ENCODE peak calls at places on chromosome 5, in eight cellular contexts. I is heart left ventricle; J is aorta; X is effector memory CD4-positive, alpha-beta T cell; V is esophagus squamous epithelium; Q is IMR-90; C is upper lobe of right lung; W is CD8-positive, alpha-beta T cell. R is an unnamed sample.

GRCh38 chr5:104941030-104941645 is 1378.5 kb upstream of the NUDT12 start:
- DNase-seq in I (no peak), J (no peak), X (no peak), V (no peak), Q (no peak), C (no peak), W (no peak), R (no peak)

GRCh38 chr5:127442085-127442484 is 75.4 kb upstream of the PRRC1 start:
- DNase-seq in I (no peak), J (no peak), X (no peak), V (no peak), Q (peak; percentile 2), C (no peak), W (no peak), R (no peak)

GRCh38 chr5:56659991-56660390 is 155.4 kb upstream of the MAP3K1 start:
- DNase-seq in I (no peak), J (no peak), X (no peak), V (no peak), Q (no peak), C (no peak), W (no peak), R (no peak)

GRCh38 chr5:5304361-5305035 is 118.0 kb upstream of the ICE1 start:
- DNase-seq in I (no peak), J (no peak), X (no peak), V (no peak), Q (no peak), C (no peak), W (no peak), R (no peak)

GRCh38 chr5:16879650-16880049 is 56.4 kb downstream of the MYO10 start:
- DNase-seq in I (no peak), J (no peak), X (no peak), V (no peak), Q (no peak), C (no peak), W (no peak), R (no peak)

GRCh38 chr5:61362796-61363364 is 30.8 kb downstream of the ZSWIM6 start:
- DNase-seq in I (no peak), J (no peak), X (no peak), V (no peak), Q (peak; percentile 40), C (no peak), W (no peak), R (no peak)

GRCh38 chr5:150502106-150502505 is 5.8 kb upstream of the NDST1 start:
- DNase-seq in I (no peak), J (no peak), X (no peak), V (no peak), Q (peak; percentile 49), C (no peak), W (no peak), R (no peak)

GRCh38 chr5:98977723-98978122 is 48.9 kb upstream of the CHD1 start:
- DNase-seq in I (no peak), J (no peak), X (no peak), V (no peak), Q (no peak), C (no peak), W (no peak), R (peak; percentile 60)

GRCh38 chr5:147851578-147851977 is 20.1 kb upstream of the SPINK1 start:
- DNase-seq in I (no peak), J (no peak), X (no peak), V (no peak), Q (no peak), C (no peak), W (no peak), R (no peak)

GRCh38 chr5:74851684-74852353 is 14.4 kb downstream of the FAM169A start:
- DNase-seq in I (no peak), J (no peak), X (no peak), V (no peak), Q (peak; percentile 28), C (no peak), W (no peak), R (no peak)

GRCh38 chr5:94788527-94788926 is 170.1 kb downstream of the SLF1 start:
- DNase-seq in I (no peak), J (no peak), X (no peak), V (no peak), Q (no peak), C (no peak), W (no peak), R (no peak)

GRCh38 chr5:136686192-136686872 is 321.0 kb upstream of the TRPC7 start:
- DNase-seq in I (no peak), J (no peak), X (no peak), V (no peak), Q (peak; percentile 26), C (no peak), W (no peak), R (peak; percentile 14)

GRCh38 chr5:18792145-18792544 is 1157.9 kb downstream of the TAF11L14 start:
- DNase-seq in I (no peak), J (no peak), X (no peak), V (no peak), Q (no peak), C (no peak), W (no peak), R (no peak)

GRCh38 chr5:54103871-54104270 is 206.5 kb downstream of the ARL15 start:
- DNase-seq in I (no peak), J (no peak), X (no peak), V (no peak), Q (no peak), C (no peak), W (no peak), R (no peak)
- H3K9me3 ChIP-seq in I (no peaks in the 10 kb centered on the region), J (no peaks in the 10 kb centered on the region), X (no peaks in the 10 kb centered on the region), V (no peaks in the 10 kb centered on the region), Q (no peaks in the 10 kb centered on the region), C (no peaks in the 10 kb centered on the region), W (no peaks in the 10 kb centered on the region), R (no peaks in the 10 kb centered on the region)

GRCh38 chr5:119359737-119360413 is 4.1 kb downstream of the TNFAIP8 start:
- DNase-seq in I (no peak), J (no peak), X (no peak), V (no peak), Q (no peak), C (no peak), W (no peak), R (no peak)
- H3K4me3 ChIP-seq in I (no peak overlapping the region), J (no peak overlapping the region), X (peak overlapping the region; percentile 13), V (no peak overlapping the region), Q (no peak overlapping the region), C (no peak overlapping the region), W (no peak overlapping the region), R (no peak overlapping the region)

GRCh38 chr5:38541174-38541724 is 15.2 kb downstream of the LIFR start:
- DNase-seq in I (no peak), J (no peak), X (no peak), V (no peak), Q (peak; percentile 24), C (no peak), W (no peak), R (no peak)

GRCh38 chr5:38543074-38543473 is 13.4 kb downstream of the LIFR start:
- DNase-seq in I (no peak), J (no peak), X (no peak), V (no peak), Q (no peak), C (no peak), W (no peak), R (no peak)

GRCh38 chr5:38537502-38537901 is 18.9 kb downstream of the LIFR start:
- DNase-seq in I (no peak), J (no peak), X (no peak), V (no peak), Q (no peak), C (no peak), W (no peak), R (no peak)

GRCh38 chr5:38538161-38538560 is 18.3 kb downstream of the LIFR start:
- DNase-seq in I (no peak), J (no peak), X (no peak), V (no peak), Q (no peak), C (no peak), W (no peak), R (no peak)

DNA sequence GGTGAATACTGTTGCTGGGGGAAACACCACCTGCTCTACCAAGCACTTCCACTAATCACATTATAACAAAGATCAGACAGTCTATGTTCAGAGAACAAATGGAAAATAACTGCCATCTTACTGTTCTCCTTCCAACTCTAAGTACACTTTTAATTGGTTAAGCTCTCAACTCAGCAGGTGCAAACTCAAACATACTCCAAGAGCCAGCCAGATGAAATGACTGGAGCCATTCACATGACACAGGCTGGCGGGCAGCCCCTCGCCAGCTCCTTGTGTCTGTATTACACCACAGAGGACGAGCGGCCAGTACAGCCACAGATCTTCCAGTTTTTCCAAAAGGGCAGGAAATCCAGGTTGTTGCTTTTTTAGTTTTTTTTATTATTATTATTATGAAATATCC is 16.1 kb downstream of the LIFR start:
- DNase-seq in I (peak; percentile 49), J (peak; percentile 55), X (no peak), V (no peak), Q (no peak), C (peak; percentile 77), W (no peak), R (peak; percentile 91)
- H3K9me3 ChIP-seq in I (no peaks in the 10 kb centered on the region), J (no peaks in the 10 kb centered on the region), X (no peaks in the 10 kb centered on the region), V (no peaks in the 10 kb centered on the region), Q (no peaks in the 10 kb centered on the region), C (no peaks in the 10 kb centered on the region), W (no peaks in the 10 kb centered on the region), R (no peaks in the 10 kb centered on the region)

GRCh38 chr5:3120013-3120412 is 368.5 kb upstream of the IRX2 start:
- DNase-seq in I (no peak), J (no peak), X (no peak), V (no peak), Q (no peak), C (peak; percentile 19), W (no peak), R (no peak)

GRCh38 chr5:3122216-3122615 is 370.7 kb upstream of the IRX2 start:
- DNase-seq in I (no peak), J (no peak), X (no peak), V (no peak), Q (no peak), C (no peak), W (no peak), R (no peak)

GRCh38 chr5:3121813-3122212 is 370.3 kb upstream of the IRX2 start:
- DNase-seq in I (no peak), J (no peak), X (no peak), V (no peak), Q (no peak), C (peak; percentile 27), W (no peak), R (no peak)

GRCh38 chr5:3118321-3118720 is 366.8 kb upstream of the IRX2 start:
- DNase-seq in I (no peak), J (no peak), X (no peak), V (no peak), Q (no peak), C (peak; percentile 19), W (no peak), R (no peak)

GRCh38 chr5:3119435-3119834 is 368.0 kb upstream of the IRX2 start:
- DNase-seq in I (no peak), J (no peak), X (no peak), V (no peak), Q (no peak), C (no peak), W (no peak), R (no peak)
- H3K4me3 ChIP-seq in I (no peak overlapping the region), J (no peak overlapping the region), X (no peak overlapping the region), V (no peak overlapping the region), Q (no peak overlapping the region), C (no peak overlapping the region), W (no peak overlapping the region), R (no peak overlapping the region)

R was measured in thyroid gland.